ENCODE peak calls at places on chromosomes 13 and 19, in eight cellular contexts. R is neural crest cell; V is stomach; M is gastrocnemius medialis; K is AG04450; W is stimulated activated CD8-positive, alpha-beta memory T cell treated with anti-CD3 and anti-CD28 coated beads, Interleukin-12 subunit alpha, Interleukin-12 subunit beta, amount 100 ng/mL, for 4 hours; I is keratinocyte; P is activated naive CD4-positive, alpha-beta T cell treated with anti-CD3 and anti-CD28 coated beads, Interleukin-2, amount 50 U/mL, for 16 hours. B is an unnamed sample.
A peak's percentile ranks its signal among the peaks of the same experiment; 100 is the strongest.

GRCh38 chr19:16094360-16095070 is 17.2 kb upstream of the RAB8A start:
- DNase-seq in V (no peak), P (no peak), M (no peak), R (no peak), W (no peak), K (no peak), I (no peak), B (no peak)

GRCh38 chr19:38392707-38393308 is 4.3 kb downstream of the SPRED3 start:
- DNase-seq in I (no peak), K (no peak), V (peak; percentile 34), P (no peak), R (no peak), M (no peak), W (no peak), B (no peak)

GRCh38 chr13:59898066-59898465 is 265.7 kb downstream of the DIAPH3 start:
- DNase-seq in K (no peak), R (no peak), W (no peak), M (no peak), P (no peak), I (no peak), V (no peak), B (no peak)

GRCh38 chr19:4598712-4599111 is 39.2 kb upstream of the SEMA6B start:
- DNase-seq in V (no peak), W (no peak), I (no peak), P (no peak), M (no peak), R (no peak), K (no peak), B (no peak)

GRCh38 chr13:28964052-28964451 is 143.9 kb downstream of the MTUS2 start:
- DNase-seq in V (no peak), R (no peak), W (no peak), I (no peak), P (no peak), M (no peak), K (no peak), B (no peak)

GRCh38 chr13:24630851-24631341 is 49.3 kb upstream of the ATP12A start:
- DNase-seq in I (peak; percentile 11), M (no peak), V (peak; percentile 34), W (no peak), P (no peak), R (no peak), K (no peak), B (no peak)

GRCh38 chr13:44158055-44158655 is 215.5 kb upstream of the SERP2 start:
- DNase-seq in W (no peak), P (no peak), R (no peak), V (no peak), I (no peak), M (peak; percentile 86), K (no peak), B (no peak)

GRCh38 chr19:18049390-18049789 is 37.3 kb downstream of the IL12RB1 start:
- DNase-seq in W (no peak), M (peak; percentile 88), I (no peak), K (no peak), V (peak; percentile 92), R (no peak), P (no peak), B (peak; percentile 95)

GRCh38 chr13:68982961-68983619 is 1124.5 kb upstream of the ATXN8OS start:
- DNase-seq in M (no peak), K (no peak), W (no peak), V (no peak), I (no peak), P (no peak), R (no peak), B (no peak)

GRCh38 chr13:60329221-60329983 is 67.6 kb upstream of the TDRD3 start:
- DNase-seq in M (no peak), W (no peak), K (no peak), I (no peak), V (peak; percentile 34), R (peak; percentile 12), P (no peak), B (no peak)

GRCh38 chr19:45874620-45874966 is 10.5 kb downstream of the FOXA3 start:
- DNase-seq in I (no peak), R (no peak), M (no peak), P (no peak), K (no peak), V (no peak), W (no peak), B (no peak)

GRCh38 chr19:10353793-10354391 is 14.5 kb upstream of the ICAM3 start:
- DNase-seq in V (no peak), W (no peak), K (no peak), I (no peak), R (peak; percentile 68), M (no peak), P (peak; percentile 63), B (no peak)

GRCh38 chr13:30623392-30623791 is 5.7 kb downstream of the USPL1 start:
- DNase-seq in R (no peak), P (no peak), I (no peak), M (no peak), W (no peak), K (no peak), V (no peak), B (no peak)

GRCh38 chr19:38556521-38557174 is 61.1 kb downstream of the MAP4K1 start:
- DNase-seq in I (no peak), P (no peak), M (no peak), R (no peak), K (no peak), W (no peak), V (no peak), B (no peak)

GRCh38 chr19:37309834-37310575 is 60.9 kb upstream of the ZNF527 start:
- DNase-seq in P (no peak), K (no peak), M (no peak), I (no peak), R (no peak), W (no peak), V (no peak), B (no peak)

GRCh38 chr19:31352296-31352781 is 3.1 kb upstream of the TSHZ3 start:
- DNase-seq in P (no peak), W (no peak), I (no peak), K (no peak), R (no peak), V (no peak), M (no peak), B (no peak)

GRCh38 chr19:45161715-45162463 is 1.1 kb upstream of the NKPD1 start:
- DNase-seq in P (no peak), K (no peak), W (no peak), M (no peak), I (no peak), V (peak; percentile 56), R (peak; percentile 75), B (no peak)

GRCh38 chr13:82898625-82899024 is 983.6 kb downstream of the SLITRK1 start:
- DNase-seq in M (no peak), W (no peak), R (no peak), V (no peak), I (no peak), P (no peak), K (no peak), B (no peak)

GRCh38 chr13:39451860-39452301 is 151.1 kb downstream of the LHFPL6 start:
- DNase-seq in V (no peak), I (no peak), K (no peak), M (peak; percentile 38), W (no peak), R (no peak), P (no peak), B (peak; percentile 25)

GRCh38 chr19:16066611-16067104 is 9.6 kb upstream of the TPM4 start:
- DNase-seq in W (no peak), R (no peak), V (peak; percentile 49), K (no peak), M (no peak), I (no peak), P (peak; percentile 52), B (peak; percentile 85)

GRCh38 chr19:29476528-29476927 is 49.3 kb upstream of the VSTM2B start:
- DNase-seq in K (no peak), R (no peak), M (no peak), I (no peak), W (no peak), P (no peak), V (no peak), B (no peak)

GRCh38 chr19:18205180-18205915 is 1.5 kb upstream of the RAB3A start:
- DNase-seq in K (peak; percentile 58), R (peak; percentile 48), I (no peak), V (peak; percentile 73), P (peak; percentile 67), M (peak; percentile 87), W (no peak), B (peak; percentile 97)

GRCh38 chr19:18173054-18173571 is 500 bp upstream of the IFI30 start:
- DNase-seq in I (no peak), R (no peak), W (no peak), K (no peak), P (no peak), M (no peak), V (no peak), B (no peak)